ENCODE peak calls at places on chromosomes 11 and 22, in seven cellular contexts. One of them, this sample, is unnamed.

GRCh38 chr11:68127791-68128681 is 6.8 kb upstream of the CHKA start:
- DNase-seq in neural progenitor cell: peak
- DNase-seq in MM.1S: no peak
- DNase-seq in tibial nerve: no peak
- DNase-seq in WTC11: peak
- DNase-seq in stomach: peak
- DNase-seq in right atrium auricular region: no peak
- DNase-seq in this sample: no peak

GRCh38 chr11:12410006-12410728 is 32.8 kb downstream of the PARVA start:
- DNase-seq in MM.1S: no peak
- DNase-seq in tibial nerve: no peak
- DNase-seq in right atrium auricular region: no peak
- DNase-seq in stomach: no peak
- DNase-seq in neural progenitor cell: peak
- DNase-seq in WTC11: peak
- DNase-seq in this sample: no peak

GRCh38 chr11:128375941-128376340 is 211.4 kb downstream of the ETS1 start:
- DNase-seq in tibial nerve: no peak
- DNase-seq in neural progenitor cell: no peak
- DNase-seq in MM.1S: no peak
- DNase-seq in right atrium auricular region: no peak
- DNase-seq in stomach: no peak
- DNase-seq in WTC11: no peak
- DNase-seq in this sample: no peak

GRCh38 chr11:11972148-11972547 is 36.3 kb downstream of the DKK3 start:
- DNase-seq in WTC11: no peak
- DNase-seq in MM.1S: no peak
- DNase-seq in right atrium auricular region: no peak
- DNase-seq in tibial nerve: no peak
- DNase-seq in stomach: peak
- DNase-seq in neural progenitor cell: no peak
- DNase-seq in this sample: no peak

GRCh38 chr22:49930596-49931412 is 12.4 kb downstream of the CRELD2 start:
- DNase-seq in tibial nerve: peak
- DNase-seq in MM.1S: peak
- DNase-seq in right atrium auricular region: peak
- DNase-seq in stomach: peak
- DNase-seq in WTC11: no peak
- DNase-seq in neural progenitor cell: peak
- DNase-seq in this sample: peak

GRCh38 chr11:46122955-46123354 is 1.7 kb upstream of the PHF21A start:
- DNase-seq in tibial nerve: no peak
- DNase-seq in right atrium auricular region: no peak
- DNase-seq in WTC11: no peak
- DNase-seq in MM.1S: no peak
- DNase-seq in neural progenitor cell: no peak
- DNase-seq in stomach: no peak
- DNase-seq in this sample: no peak

GRCh38 chr11:17148536-17148935 is 59.2 kb downstream of the PIK3C2A start:
- DNase-seq in right atrium auricular region: no peak
- DNase-seq in neural progenitor cell: no peak
- DNase-seq in tibial nerve: no peak
- DNase-seq in MM.1S: no peak
- DNase-seq in stomach: no peak
- DNase-seq in WTC11: no peak
- DNase-seq in this sample: no peak

GRCh38 chr22:24806663-24807001 is 621 bp downstream of the SGSM1 start:
- DNase-seq in tibial nerve: no peak
- DNase-seq in stomach: no peak
- DNase-seq in WTC11: no peak
- DNase-seq in neural progenitor cell: peak
- DNase-seq in right atrium auricular region: no peak
- DNase-seq in MM.1S: no peak
- DNase-seq in this sample: no peak

GRCh38 chr11:45665206-45665932 is at the start of gene CHST1:
- DNase-seq in WTC11: peak
- DNase-seq in stomach: peak
- DNase-seq in neural progenitor cell: peak
- DNase-seq in tibial nerve: no peak
- DNase-seq in right atrium auricular region: no peak
- DNase-seq in MM.1S: peak
- DNase-seq in this sample: no peak

GRCh38 chr11:60378359-60378758 is at the start of gene MS4A7:
- DNase-seq in MM.1S: peak
- DNase-seq in right atrium auricular region: no peak
- DNase-seq in neural progenitor cell: no peak
- DNase-seq in stomach: no peak
- DNase-seq in tibial nerve: peak
- DNase-seq in WTC11: no peak
- DNase-seq in this sample: peak

GRCh38 chr11:61827573-61828378 is at the start of gene FADS2:
- DNase-seq in tibial nerve: peak
- DNase-seq in stomach: peak
- DNase-seq in MM.1S: no peak
- DNase-seq in neural progenitor cell: peak
- DNase-seq in right atrium auricular region: peak
- DNase-seq in WTC11: peak
- DNase-seq in this sample: peak

GRCh38 chr22:39348909-39349505 is 784 bp upstream of the SYNGR1 start:
- DNase-seq in neural progenitor cell: peak
- DNase-seq in stomach: no peak
- DNase-seq in WTC11: no peak
- DNase-seq in tibial nerve: no peak
- DNase-seq in MM.1S: no peak
- DNase-seq in right atrium auricular region: no peak
- DNase-seq in this sample: peak

GRCh38 chr22:20940178-20940790 is 23.1 kb downstream of the CRKL start:
- DNase-seq in tibial nerve: no peak
- DNase-seq in neural progenitor cell: no peak
- DNase-seq in MM.1S: no peak
- DNase-seq in right atrium auricular region: no peak
- DNase-seq in WTC11: no peak
- DNase-seq in stomach: no peak
- DNase-seq in this sample: no peak

GRCh38 chr22:23036684-23037428 is 33.5 kb upstream of the GNAZ start:
- DNase-seq in MM.1S: no peak
- DNase-seq in WTC11: no peak
- DNase-seq in right atrium auricular region: no peak
- DNase-seq in tibial nerve: no peak
- DNase-seq in stomach: no peak
- DNase-seq in neural progenitor cell: no peak
- DNase-seq in this sample: no peak

GRCh38 chr11:61294717-61295595 is at the start of gene VWCE:
- DNase-seq in right atrium auricular region: no peak
- DNase-seq in MM.1S: peak
- DNase-seq in stomach: peak
- DNase-seq in neural progenitor cell: peak
- DNase-seq in tibial nerve: peak
- DNase-seq in WTC11: peak
- DNase-seq in this sample: peak

GRCh38 chr11:63589000-63589399 is 25.2 kb downstream of the PLAAT3 start:
- DNase-seq in MM.1S: no peak
- DNase-seq in tibial nerve: no peak
- DNase-seq in WTC11: no peak
- DNase-seq in neural progenitor cell: no peak
- DNase-seq in right atrium auricular region: no peak
- DNase-seq in stomach: no peak
- DNase-seq in this sample: no peak

GRCh38 chr11:12235549-12235944 is 125.2 kb downstream of the MICAL2 start:
- DNase-seq in neural progenitor cell: no peak
- DNase-seq in MM.1S: no peak
- DNase-seq in right atrium auricular region: no peak
- DNase-seq in WTC11: no peak
- DNase-seq in stomach: no peak
- DNase-seq in tibial nerve: no peak
- DNase-seq in this sample: no peak

GRCh38 chr22:48394787-48395620 is 1432.7 kb downstream of the BRD1 start:
- DNase-seq in neural progenitor cell: no peak
- DNase-seq in tibial nerve: no peak
- DNase-seq in MM.1S: no peak
- DNase-seq in WTC11: no peak
- DNase-seq in stomach: no peak
- DNase-seq in right atrium auricular region: peak
- DNase-seq in this sample: no peak

GRCh38 chr11:33935005-33935404 is 43.1 kb upstream of the LMO2 start:
- DNase-seq in neural progenitor cell: no peak
- DNase-seq in MM.1S: no peak
- DNase-seq in tibial nerve: no peak
- DNase-seq in WTC11: no peak
- DNase-seq in right atrium auricular region: no peak
- DNase-seq in stomach: no peak
- DNase-seq in this sample: no peak

GRCh38 chr11:114044042-114044871 is 15.3 kb upstream of the ZBTB16 start:
- DNase-seq in WTC11: no peak
- DNase-seq in stomach: no peak
- DNase-seq in MM.1S: no peak
- DNase-seq in neural progenitor cell: no peak
- DNase-seq in right atrium auricular region: no peak
- DNase-seq in tibial nerve: no peak
- DNase-seq in this sample: no peak

GRCh38 chr22:42261266-42261665 is 9.2 kb downstream of the TCF20 start:
- DNase-seq in stomach: no peak
- DNase-seq in right atrium auricular region: no peak
- DNase-seq in tibial nerve: no peak
- DNase-seq in WTC11: no peak
- DNase-seq in neural progenitor cell: no peak
- DNase-seq in MM.1S: no peak
- DNase-seq in this sample: no peak

GRCh38 chr11:122099345-122100045 is 16.5 kb downstream of the BLID start:
- DNase-seq in right atrium auricular region: no peak
- DNase-seq in tibial nerve: no peak
- DNase-seq in MM.1S: no peak
- DNase-seq in WTC11: no peak
- DNase-seq in neural progenitor cell: no peak
- DNase-seq in stomach: no peak
- DNase-seq in this sample: no peak

GRCh38 chr11:58830693-58831301 is 13.7 kb downstream of the GLYATL2 start:
- DNase-seq in stomach: no peak
- DNase-seq in tibial nerve: no peak
- DNase-seq in MM.1S: no peak
- DNase-seq in WTC11: no peak
- DNase-seq in right atrium auricular region: no peak
- DNase-seq in neural progenitor cell: no peak
- DNase-seq in this sample: no peak

GRCh38 chr11:58832246-58832645 is 12.3 kb downstream of the GLYATL2 start:
- DNase-seq in right atrium auricular region: no peak
- DNase-seq in tibial nerve: no peak
- DNase-seq in stomach: no peak
- DNase-seq in neural progenitor cell: no peak
- DNase-seq in WTC11: no peak
- DNase-seq in MM.1S: no peak
- DNase-seq in this sample: no peak

GRCh38 chr11:58829736-58830135 is 14.8 kb downstream of the GLYATL2 start:
- DNase-seq in neural progenitor cell: no peak
- DNase-seq in stomach: no peak
- DNase-seq in WTC11: no peak
- DNase-seq in tibial nerve: no peak
- DNase-seq in right atrium auricular region: no peak
- DNase-seq in MM.1S: no peak
- DNase-seq in this sample: no peak
- TF ChIP-seq CTCF in neural progenitor cell: no peak
- TF ChIP-seq CTCF in stomach: no peak
- TF ChIP-seq CTCF in WTC11: no peak
- TF ChIP-seq CTCF in tibial nerve: no peak
- TF ChIP-seq CTCF in right atrium auricular region: no peak
- TF ChIP-seq CTCF in MM.1S: no peak
- TF ChIP-seq CTCF in this sample: no peak

DNA sequence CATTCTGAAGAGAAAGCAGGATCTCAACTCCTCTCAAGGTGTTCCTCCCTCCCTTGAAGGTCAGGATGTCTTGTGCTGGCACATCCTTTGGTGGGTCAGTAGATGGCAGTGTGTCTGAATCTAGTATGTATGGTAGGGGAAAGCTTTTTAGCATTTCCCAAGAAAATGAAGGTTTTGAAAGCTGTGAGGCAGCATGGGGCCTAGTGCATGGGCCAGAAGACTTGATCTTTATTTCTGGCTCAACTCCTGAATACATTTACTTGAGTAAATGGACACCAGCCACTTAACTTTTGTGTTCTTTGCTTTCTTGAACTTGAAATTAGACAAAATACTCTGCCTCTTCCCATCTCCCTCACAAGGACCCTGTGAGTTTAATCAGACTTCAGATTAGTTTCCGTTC is 289.0 kb downstream of the CASP12 start:
- DNase-seq in stomach: no peak
- DNase-seq in neural progenitor cell: peak
- DNase-seq in right atrium auricular region: no peak
- DNase-seq in WTC11: peak
- DNase-seq in MM.1S: peak
- DNase-seq in tibial nerve: no peak
- DNase-seq in this sample: peak
- TF ChIP-seq CTCF in stomach: peak
- TF ChIP-seq CTCF in neural progenitor cell: peak
- TF ChIP-seq CTCF in right atrium auricular region: peak
- TF ChIP-seq CTCF in WTC11: peak
- TF ChIP-seq CTCF in MM.1S: peak
- TF ChIP-seq CTCF in tibial nerve: peak
- TF ChIP-seq CTCF in this sample: peak

GRCh38 chr11:77370217-77370616 is 68.7 kb upstream of the GDPD4 start:
- DNase-seq in right atrium auricular region: no peak
- DNase-seq in MM.1S: no peak
- DNase-seq in tibial nerve: no peak
- DNase-seq in stomach: no peak
- DNase-seq in WTC11: no peak
- DNase-seq in neural progenitor cell: no peak
- DNase-seq in this sample: no peak
- TF ChIP-seq CTCF in right atrium auricular region: no peak
- TF ChIP-seq CTCF in MM.1S: no peak
- TF ChIP-seq CTCF in tibial nerve: no peak
- TF ChIP-seq CTCF in stomach: no peak
- TF ChIP-seq CTCF in WTC11: no peak
- TF ChIP-seq CTCF in neural progenitor cell: no peak
- TF ChIP-seq CTCF in this sample: no peak

DNA sequence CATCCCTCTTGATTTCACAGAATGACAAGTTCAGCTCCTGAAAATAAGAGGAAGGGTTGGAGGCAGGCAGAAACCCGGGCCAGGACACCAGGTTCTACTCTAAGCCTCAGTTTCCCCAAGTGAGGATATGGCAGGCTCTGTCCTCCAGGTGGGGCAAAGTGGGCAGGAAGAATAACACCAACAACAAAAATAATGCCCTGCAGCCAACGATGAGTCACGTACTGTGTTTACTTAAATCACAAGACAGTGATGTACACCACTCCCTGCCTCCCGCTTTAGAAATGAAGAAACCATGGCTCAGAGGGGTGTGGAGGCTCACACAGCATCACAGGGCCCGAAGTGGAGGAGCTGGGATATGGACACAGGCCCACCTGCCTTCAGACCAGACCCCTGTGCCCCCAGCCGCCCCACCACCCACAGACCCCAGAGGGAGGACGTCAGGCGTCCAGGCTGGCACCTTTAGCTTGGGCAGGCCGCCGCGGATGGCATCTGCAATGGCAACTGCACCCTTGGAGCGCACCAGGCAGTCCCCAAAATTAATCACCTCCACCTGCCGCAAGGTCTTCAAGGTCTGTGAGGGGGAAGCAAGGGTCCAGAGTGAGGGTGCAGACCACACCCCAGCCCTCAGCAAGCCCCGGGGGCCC is 15.6 kb upstream of the CHADL start:
- DNase-seq in tibial nerve: no peak
- DNase-seq in MM.1S: no peak
- DNase-seq in WTC11: no peak
- DNase-seq in right atrium auricular region: no peak
- DNase-seq in stomach: no peak
- DNase-seq in neural progenitor cell: no peak
- DNase-seq in this sample: no peak
- TF ChIP-seq CTCF in tibial nerve: no peak
- TF ChIP-seq CTCF in MM.1S: no peak
- TF ChIP-seq CTCF in WTC11: no peak
- TF ChIP-seq CTCF in right atrium auricular region: no peak
- TF ChIP-seq CTCF in stomach: no peak
- TF ChIP-seq CTCF in neural progenitor cell: no peak
- TF ChIP-seq CTCF in this sample: no peak

This sample was measured in GM10248.